ENCODE peak calls at places on chromosomes 16 and 17, in five cellular contexts. One of them, this sample, is unnamed.

GRCh38 chr17:31373150-31374082 is 18.1 kb upstream of the RAB11FIP4 start:
- DNase-seq in stimulated activated CD8-positive, alpha-beta memory T cell treated with anti-CD3 and anti-CD28 coated beads, Interleukin-4, amount 100 ng/mL, for 24 hours: no peak
- DNase-seq in gastrocnemius medialis: no peak
- DNase-seq in GM04504: peak
- DNase-seq in Right ventricle myocardium superior: no peak
- DNase-seq in this sample: no peak

GRCh38 chr16:9042943-9043680 is 48.3 kb upstream of the HAPSTR1 start:
- DNase-seq in stimulated activated CD8-positive, alpha-beta memory T cell treated with anti-CD3 and anti-CD28 coated beads, Interleukin-4, amount 100 ng/mL, for 24 hours: no peak
- DNase-seq in gastrocnemius medialis: no peak
- DNase-seq in GM04504: peak
- DNase-seq in Right ventricle myocardium superior: no peak
- DNase-seq in this sample: no peak

GRCh38 chr17:1712271-1712670 is 2.1 kb upstream of the TLCD2 start:
- DNase-seq in stimulated activated CD8-positive, alpha-beta memory T cell treated with anti-CD3 and anti-CD28 coated beads, Interleukin-4, amount 100 ng/mL, for 24 hours: no peak
- DNase-seq in gastrocnemius medialis: no peak
- DNase-seq in GM04504: no peak
- DNase-seq in Right ventricle myocardium superior: peak
- DNase-seq in this sample: no peak

GRCh38 chr17:6413073-6413472 is 21.8 kb downstream of the AIPL1 start:
- DNase-seq in stimulated activated CD8-positive, alpha-beta memory T cell treated with anti-CD3 and anti-CD28 coated beads, Interleukin-4, amount 100 ng/mL, for 24 hours: no peak
- DNase-seq in gastrocnemius medialis: no peak
- DNase-seq in GM04504: no peak
- DNase-seq in Right ventricle myocardium superior: no peak
- DNase-seq in this sample: no peak

GRCh38 chr16:68343137-68343536 is 32.3 kb downstream of the PRMT7 start:
- DNase-seq in stimulated activated CD8-positive, alpha-beta memory T cell treated with anti-CD3 and anti-CD28 coated beads, Interleukin-4, amount 100 ng/mL, for 24 hours: no peak
- DNase-seq in gastrocnemius medialis: no peak
- DNase-seq in GM04504: no peak
- DNase-seq in Right ventricle myocardium superior: no peak
- DNase-seq in this sample: no peak

GRCh38 chr17:29212094-29212631 is 32.0 kb upstream of the MYO18A start:
- DNase-seq in stimulated activated CD8-positive, alpha-beta memory T cell treated with anti-CD3 and anti-CD28 coated beads, Interleukin-4, amount 100 ng/mL, for 24 hours: no peak
- DNase-seq in gastrocnemius medialis: no peak
- DNase-seq in GM04504: no peak
- DNase-seq in Right ventricle myocardium superior: no peak
- DNase-seq in this sample: no peak

GRCh38 chr17:28057731-28058246 is 15.3 kb downstream of the NLK start:
- DNase-seq in stimulated activated CD8-positive, alpha-beta memory T cell treated with anti-CD3 and anti-CD28 coated beads, Interleukin-4, amount 100 ng/mL, for 24 hours: no peak
- DNase-seq in gastrocnemius medialis: no peak
- DNase-seq in GM04504: no peak
- DNase-seq in Right ventricle myocardium superior: no peak
- DNase-seq in this sample: no peak

GRCh38 chr17:68057531-68057952 is 22.0 kb downstream of the KPNA2 start:
- DNase-seq in stimulated activated CD8-positive, alpha-beta memory T cell treated with anti-CD3 and anti-CD28 coated beads, Interleukin-4, amount 100 ng/mL, for 24 hours: peak
- DNase-seq in gastrocnemius medialis: no peak
- DNase-seq in GM04504: peak
- DNase-seq in Right ventricle myocardium superior: no peak
- DNase-seq in this sample: no peak

GRCh38 chr17:41524261-41524660 is 3.8 kb downstream of the KRT19 start:
- DNase-seq in stimulated activated CD8-positive, alpha-beta memory T cell treated with anti-CD3 and anti-CD28 coated beads, Interleukin-4, amount 100 ng/mL, for 24 hours: no peak
- DNase-seq in gastrocnemius medialis: no peak
- DNase-seq in GM04504: no peak
- DNase-seq in Right ventricle myocardium superior: peak
- DNase-seq in this sample: no peak